ENCODE peak calls at places on chromosomes 13 and 19, in six cellular contexts. One of them, this sample, is unnamed.

GRCh38 chr13:112688560-112689497 is 1.0 kb upstream of the ATP11A start:
- DNase-seq in breast epithelium: no peak
- DNase-seq in AG09319: no peak
- DNase-seq in NCI-H1105: no peak
- DNase-seq in neural progenitor cell: peak
- DNase-seq in T-helper 9 cell: peak
- DNase-seq in this sample: no peak

GRCh38 chr13:27455331-27455855 is 5.0 kb upstream of the MTIF3 start:
- DNase-seq in breast epithelium: no peak
- DNase-seq in AG09319: no peak
- DNase-seq in NCI-H1105: no peak
- DNase-seq in neural progenitor cell: no peak
- DNase-seq in T-helper 9 cell: no peak
- DNase-seq in this sample: no peak

GRCh38 chr13:113949546-113949945 is 24.3 kb downstream of the C13orf46 start:
- DNase-seq in breast epithelium: no peak
- DNase-seq in AG09319: no peak
- DNase-seq in NCI-H1105: no peak
- DNase-seq in neural progenitor cell: no peak
- DNase-seq in T-helper 9 cell: no peak
- DNase-seq in this sample: no peak

GRCh38 chr13:36163809-36164308 is 32.7 kb upstream of the DCLK1 start:
- DNase-seq in breast epithelium: peak
- DNase-seq in AG09319: peak
- DNase-seq in NCI-H1105: peak
- DNase-seq in neural progenitor cell: no peak
- DNase-seq in T-helper 9 cell: no peak
- DNase-seq in this sample: no peak

GRCh38 chr13:65913173-65913572 is 1317.0 kb downstream of the PCDH9 start:
- DNase-seq in breast epithelium: no peak
- DNase-seq in AG09319: no peak
- DNase-seq in NCI-H1105: no peak
- DNase-seq in neural progenitor cell: no peak
- DNase-seq in T-helper 9 cell: no peak
- DNase-seq in this sample: no peak

GRCh38 chr19:459724-460511 is 915 bp downstream of the SHC2 start:
- DNase-seq in breast epithelium: peak
- DNase-seq in AG09319: no peak
- DNase-seq in NCI-H1105: peak
- DNase-seq in neural progenitor cell: peak
- DNase-seq in T-helper 9 cell: no peak
- DNase-seq in this sample: no peak

GRCh38 chr19:1253514-1254080 is 5.2 kb downstream of the MIDN start:
- DNase-seq in breast epithelium: no peak
- DNase-seq in AG09319: peak
- DNase-seq in NCI-H1105: no peak
- DNase-seq in neural progenitor cell: no peak
- DNase-seq in T-helper 9 cell: no peak
- DNase-seq in this sample: no peak

GRCh38 chr13:47036291-47037008 is 139.6 kb upstream of the HTR2A start:
- DNase-seq in breast epithelium: no peak
- DNase-seq in AG09319: no peak
- DNase-seq in NCI-H1105: no peak
- DNase-seq in neural progenitor cell: peak
- DNase-seq in T-helper 9 cell: no peak
- DNase-seq in this sample: no peak

GRCh38 chr13:42041684-42042035 is 6.8 kb upstream of the DGKH start:
- DNase-seq in breast epithelium: peak
- DNase-seq in AG09319: no peak
- DNase-seq in NCI-H1105: peak
- DNase-seq in neural progenitor cell: peak
- DNase-seq in T-helper 9 cell: no peak
- DNase-seq in this sample: no peak

GRCh38 chr13:49976314-49977258 is 20.3 kb upstream of the TRIM13 start:
- DNase-seq in breast epithelium: no peak
- DNase-seq in AG09319: peak
- DNase-seq in NCI-H1105: peak
- DNase-seq in neural progenitor cell: peak
- DNase-seq in T-helper 9 cell: peak
- DNase-seq in this sample: no peak